ENCODE peak calls at places on chromosomes 12 and 14, in six cellular contexts. O is stimulated activated CD4-positive, alpha-beta T cell treated with anti-CD3 and anti-CD28 coated beads, Interleukin-1b, Interleukin-23, amount 100 ng/mL, for 4 hours; P is thoracic aorta; T is memory B cell; M is stimulated activated CD8-positive, alpha-beta memory T cell treated with anti-CD3 and anti-CD28 coated beads, Interleukin-7, amount 100 ng/mL, for 48 hours; B is SW 1271. D is an unnamed sample.

GRCh38 chr14:67820428-67820881 is 876 bp downstream of the RAD51B start:
- DNase-seq in O (no peak), P (no peak), T (no peak), M (no peak), B (no peak), D (no peak)

GRCh38 chr12:3149505-3150307 is 72.5 kb downstream of the TSPAN9 start:
- DNase-seq in O (no peak), P (no peak), T (no peak), M (no peak), B (no peak), D (no peak)

GRCh38 chr12:40103043-40103442 is 2.8 kb downstream of the SLC2A13 start:
- DNase-seq in O (no peak), P (no peak), T (no peak), M (no peak), B (no peak), D (no peak)

GRCh38 chr14:83140756-83141155 is 1607.1 kb upstream of the SEL1L start:
- DNase-seq in O (no peak), P (no peak), T (no peak), M (no peak), B (no peak), D (no peak)

GRCh38 chr12:41011939-41012338 is 176.2 kb upstream of the PDZRN4 start:
- DNase-seq in O (no peak), P (no peak), T (no peak), M (no peak), B (no peak), D (no peak)

GRCh38 chr14:32940066-32940651 is 1.5 kb downstream of the NPAS3 start:
- DNase-seq in O (no peak), P (no peak), T (no peak), M (no peak), B (no peak), D (no peak)

GRCh38 chr12:3269594-3269993 is 192.4 kb downstream of the TSPAN9 start:
- DNase-seq in O (no peak), P (no peak), T (no peak), M (no peak), B (no peak), D (no peak)

GRCh38 chr14:22002860-22003284 is 329.3 kb upstream of the OR4E1 start:
- DNase-seq in O (peak), P (no peak), T (no peak), M (peak), B (peak), D (no peak)

GRCh38 chr14:62301911-62302310 is 539.7 kb downstream of the SNAPC1 start:
- DNase-seq in O (no peak), P (no peak), T (no peak), M (no peak), B (no peak), D (peak)